ENCODE peak calls at places on chromosome 1, in five cellular contexts. T, J, P, A and C are unnamed samples.

GRCh38 chr1:57307382-57307781 is 116.5 kb downstream of the DAB1 start:
- DNase-seq in J (no peak), P (peak; percentile 94), T (peak; percentile 17), A (no peak), C (peak; percentile 42)

GRCh38 chr1:62180649-62181048 is 14.0 kb upstream of the L1TD1 start:
- DNase-seq in P (no peak), A (no peak), T (no peak), J (no peak), C (peak; percentile 54)

GRCh38 chr1:183877321-183877720 is 72.4 kb downstream of the RGL1 start:
- DNase-seq in A (peak; percentile 45), T (no peak), P (no peak), J (peak; percentile 28), C (no peak)

GRCh38 chr1:89274431-89274857 is 1.8 kb upstream of the GBP5 start:
- DNase-seq in J (peak; percentile 59), T (no peak), P (peak; percentile 49), A (no peak), C (peak; percentile 91)

GRCh38 chr1:30888975-30889374 is 19.6 kb downstream of the SDC3 start:
- DNase-seq in P (no peak), A (no peak), J (no peak), T (no peak), C (no peak)

GRCh38 chr1:74641161-74641560 is 32.4 kb downstream of the ERICH3 start:
- DNase-seq in A (no peak), P (no peak), J (no peak), T (no peak), C (no peak)

GRCh38 chr1:85581138-85581801 is 709 bp downstream of the CCN1 start:
- DNase-seq in P (no peak), A (no peak), J (peak; percentile 78), T (no peak), C (peak; percentile 63)

GRCh38 chr1:92877792-92878191 is 46.0 kb downstream of the RPL5 start:
- DNase-seq in T (no peak), P (no peak), J (no peak), A (no peak), C (peak; percentile 10)

GRCh38 chr1:6142734-6143133 is 37.4 kb downstream of the CHD5 start:
- DNase-seq in T (no peak), A (no peak), J (no peak), P (no peak), C (no peak)

GRCh38 chr1:221439734-221440436 is 302.0 kb downstream of the DUSP10 start:
- DNase-seq in T (no peak), A (no peak), P (peak; percentile 36), J (peak; percentile 100), C (peak; percentile 100)

GRCh38 chr1:79388694-79389361 is 382.3 kb upstream of the ADGRL4 start:
- DNase-seq in P (no peak), A (no peak), J (no peak), T (no peak), C (peak; percentile 35)

GRCh38 chr1:31944205-31945089 is 6.3 kb upstream of the PTP4A2 start:
- DNase-seq in P (peak; percentile 81), J (peak; percentile 62), T (peak; percentile 51), A (peak; percentile 60), C (peak; percentile 62)

GRCh38 chr1:94258873-94259331 is 21.5 kb upstream of the ARHGAP29 start:
- DNase-seq in P (no peak), J (peak; percentile 95), T (no peak), A (no peak), C (peak; percentile 82)

GRCh38 chr1:155514582-155515187 is 47.9 kb downstream of the ASH1L start:
- DNase-seq in T (no peak), A (no peak), J (no peak), P (no peak), C (no peak)

GRCh38 chr1:26045712-26046312 is at the start of gene SLC30A2:
- DNase-seq in P (no peak), A (no peak), J (no peak), T (no peak), C (no peak)

GRCh38 chr1:13541435-13542215 is 27.8 kb upstream of the LRRC38 start:
- DNase-seq in J (no peak), P (no peak), A (no peak), T (no peak), C (no peak)

GRCh38 chr1:109060707-109061106 is 15.1 kb downstream of the TAF13 start:
- DNase-seq in J (no peak), A (no peak), P (no peak), T (no peak), C (no peak)

GRCh38 chr1:222167111-222167510 is 380.8 kb downstream of the HHIPL2 start:
- DNase-seq in T (no peak), J (peak; percentile 97), A (no peak), P (no peak), C (peak; percentile 100)

GRCh38 chr1:184297244-184297750 is 89.5 kb upstream of the C1orf21 start:
- DNase-seq in T (no peak), A (no peak), J (no peak), P (no peak), C (no peak)

GRCh38 chr1:116496380-116496779 is 74.4 kb downstream of the CD58 start:
- DNase-seq in P (no peak), J (no peak), A (no peak), T (no peak), C (no peak)